ENCODE peak calls at places on chromosomes 7 and 10, in ten cellular contexts. N is RWPE1; C is WERI-Rb-1; W is tibial artery; B is CD4-positive, alpha-beta T cell; J is psoas muscle; I is upper lobe of right lung; Y is K562; X is cardiac muscle cell; H is SK-N-SH. R is an unnamed sample.
A peak's percentile ranks its signal among the peaks of the same experiment; 100 is the strongest.

GRCh38 chr10:21808525-21808924 is 195.0 kb downstream of the DNAJC1 start:
- DNase-seq in J (no peak), W (no peak), B (no peak), N (no peak), I (no peak), C (no peak), X (no peak), H (no peak), Y (no peak), R (no peak)

GRCh38 chr7:71630521-71630920 is 498.6 kb downstream of the GALNT17 start:
- DNase-seq in I (no peak), C (no peak), X (no peak), B (no peak), Y (no peak), N (no peak), J (no peak), W (no peak), H (no peak), R (no peak)

GRCh38 chr10:33136781-33137180 is 178.8 kb upstream of the ITGB1 start:
- DNase-seq in I (no peak), J (no peak), X (no peak), Y (no peak), C (no peak), B (no peak), N (peak; percentile 57), W (no peak), H (no peak), R (no peak)

GRCh38 chr10:76244061-76244686 is 812.8 kb downstream of the LRMDA start:
- DNase-seq in X (no peak), B (no peak), W (no peak), H (no peak), I (no peak), N (no peak), Y (no peak), J (no peak), C (no peak), R (no peak)

GRCh38 chr7:232571-233455 is 40.4 kb downstream of the FAM20C start:
- DNase-seq in X (no peak), I (no peak), C (no peak), W (peak; percentile 90), J (no peak), H (no peak), Y (no peak), N (no peak), B (no peak), R (no peak)

GRCh38 chr7:41984888-41985287 is 252.1 kb downstream of the GLI3 start:
- DNase-seq in X (no peak), Y (no peak), J (no peak), I (no peak), W (no peak), N (peak; percentile 73), H (no peak), B (no peak), C (no peak), R (no peak)

GRCh38 chr7:4706384-4707032 is 24.4 kb downstream of the FOXK1 start:
- DNase-seq in W (no peak), H (no peak), J (no peak), X (no peak), I (no peak), C (no peak), Y (no peak), B (no peak), N (no peak), R (no peak)

GRCh38 chr10:12969951-12970350 is 31.6 kb downstream of the CCDC3 start:
- DNase-seq in H (no peak), J (no peak), I (no peak), Y (no peak), B (no peak), C (no peak), W (no peak), X (no peak), N (no peak), R (no peak)

GRCh38 chr10:124119933-124120332 is 26.5 kb upstream of the CHST15 start:
- DNase-seq in H (no peak), I (peak; percentile 74), C (no peak), J (peak; percentile 49), B (no peak), Y (no peak), N (no peak), X (no peak), W (no peak), R (no peak)

GRCh38 chr10:4352566-4352961 is 473.4 kb upstream of the AKR1E2 start:
- DNase-seq in W (peak; percentile 73), H (no peak), N (no peak), Y (no peak), J (peak; percentile 29), C (no peak), B (no peak), I (no peak), X (no peak), R (no peak)

GRCh38 chr7:98671733-98672331 is 54.7 kb downstream of the NPTX2 start:
- DNase-seq in W (no peak), C (no peak), B (no peak), I (no peak), N (no peak), J (no peak), Y (no peak), H (no peak), X (no peak), R (no peak)

GRCh38 chr7:98674881-98675280 is 57.8 kb downstream of the NPTX2 start:
- DNase-seq in W (no peak), Y (no peak), B (no peak), I (no peak), N (no peak), X (no peak), J (no peak), C (no peak), H (no peak), R (no peak)

GRCh38 chr7:98674461-98674860 is 57.4 kb downstream of the NPTX2 start:
- DNase-seq in H (no peak), W (no peak), I (no peak), N (peak; percentile 38), X (no peak), C (no peak), Y (no peak), B (no peak), J (no peak), R (no peak)

GRCh38 chr7:98670186-98670585 is 53.1 kb downstream of the NPTX2 start:
- DNase-seq in W (no peak), B (no peak), N (no peak), X (no peak), H (no peak), Y (no peak), C (no peak), I (no peak), J (no peak), R (no peak)

GRCh38 chr7:98669417-98670015 is 52.4 kb downstream of the NPTX2 start:
- DNase-seq in B (no peak), X (no peak), I (no peak), Y (no peak), N (no peak), H (peak; percentile 41), C (no peak), W (no peak), J (no peak), R (no peak)
- H3K27ac ChIP-seq in B (no peak overlapping the region), X (no peak overlapping the region), I (no peak overlapping the region), Y (no peak overlapping the region), N (no peak overlapping the region), H (no peak overlapping the region), C (no peak overlapping the region), W (no peak overlapping the region), J (no peak overlapping the region), R (no peak overlapping the region)

GRCh38 chr7:139708541-139708940 is 69.3 kb downstream of the HIPK2 start:
- DNase-seq in J (no peak), I (no peak), C (no peak), Y (no peak), X (no peak), N (no peak), H (no peak), W (peak; percentile 38), B (no peak), R (no peak)
- H3K27ac ChIP-seq in J (no peak overlapping the region), I (no peak overlapping the region), C (no peak overlapping the region), Y (no peak overlapping the region), X (no peak overlapping the region), N (peak overlapping the region; percentile 41), H (no peak overlapping the region), W (no peak overlapping the region), B (no peak overlapping the region), R (no peak overlapping the region)

GRCh38 chr7:2523941-2524807 is 4.6 kb downstream of the LFNG start:
- DNase-seq in N (peak; percentile 66), Y (peak; percentile 57), H (peak; percentile 91), X (no peak), I (peak; percentile 94), C (no peak), J (peak; percentile 84), W (no peak), B (no peak), R (peak; percentile 80)
- H3K27ac ChIP-seq in N (peak overlapping the region; percentile 100), Y (no peak overlapping the region), H (peak overlapping the region; percentile 56), X (no peak overlapping the region), I (peak overlapping the region; percentile 87), C (peak overlapping the region; percentile 44), J (no peak overlapping the region), W (no peak overlapping the region), B (peak overlapping the region; percentile 88), R (peak overlapping the region; percentile 59)

GRCh38 chr10:104350146-104350635 is 3.4 kb upstream of the CFAP58 start:
- DNase-seq in Y (peak; percentile 52), C (no peak), W (no peak), X (peak; percentile 68), N (peak; percentile 80), B (no peak), J (no peak), I (no peak), H (peak; percentile 55), R (no peak)
- H3K27ac ChIP-seq in Y (peak overlapping the region; percentile 60), C (no peak overlapping the region), W (peak overlapping the region; percentile 55), X (no peak overlapping the region), N (no peak overlapping the region), B (no peak overlapping the region), J (peak overlapping the region; percentile 64), I (peak overlapping the region; percentile 80), H (no peak overlapping the region), R (peak overlapping the region; percentile 4)

GRCh38 chr7:37920619-37921339 is at the start of gene EPDR1:
- DNase-seq in I (peak; percentile 86), H (peak; percentile 89), N (no peak), W (peak; percentile 83), J (peak; percentile 73), X (peak; percentile 66), B (no peak), Y (no peak), C (peak; percentile 73), R (peak; percentile 23)
- H3K27ac ChIP-seq in I (peak within 1 kb of the TSS; percentile 90), H (peak within 1 kb of the TSS; percentile 34), N (no peak within 1 kb of the TSS), W (peak within 1 kb of the TSS; percentile 94), J (peak within 1 kb of the TSS; percentile 89), X (peak within 1 kb of the TSS; percentile 46), B (no peak within 1 kb of the TSS), Y (peak within 1 kb of the TSS; percentile 64), C (peak within 1 kb of the TSS; percentile 74), R (peak within 1 kb of the TSS; percentile 5)